ENCODE peak calls at places on chromosomes 13 and 19, in four cellular contexts. One of them, this sample, is unnamed.

GRCh38 chr13:49357694-49358093 is 86.2 kb downstream of the CAB39L start:
- DNase-seq in K562: no peak
- DNase-seq in H1: no peak
- DNase-seq in HepG2: no peak
- DNase-seq in this sample: no peak

GRCh38 chr19:22634450-22634827 is 315 bp downstream of the ZNF492 start:
- DNase-seq in K562: no peak
- DNase-seq in H1: no peak
- DNase-seq in HepG2: no peak
- DNase-seq in this sample: no peak

GRCh38 chr19:18425515-18426415 is 6.6 kb downstream of the SSBP4 start:
- DNase-seq in K562: no peak
- DNase-seq in H1: no peak
- DNase-seq in HepG2: no peak
- DNase-seq in this sample: no peak

GRCh38 chr19:53878786-53879144 is 3.2 kb upstream of the PRKCG start:
- DNase-seq in K562: no peak
- DNase-seq in H1: no peak
- DNase-seq in HepG2: no peak
- DNase-seq in this sample: no peak

GRCh38 chr19:45507864-45508680 is 793 bp downstream of the VASP start:
- DNase-seq in K562: peak
- DNase-seq in H1: peak
- DNase-seq in HepG2: no peak
- DNase-seq in this sample: no peak

GRCh38 chr13:40402931-40403412 is 263.5 kb downstream of the FOXO1 start:
- DNase-seq in K562: no peak
- DNase-seq in H1: no peak
- DNase-seq in HepG2: peak
- DNase-seq in this sample: no peak

GRCh38 chr13:105336706-105337582 is 1198.5 kb downstream of the EFNB2 start:
- DNase-seq in K562: no peak
- DNase-seq in H1: no peak
- DNase-seq in HepG2: no peak
- DNase-seq in this sample: no peak

GRCh38 chr13:101903890-101904289 is 451.4 kb downstream of the ITGBL1 start:
- DNase-seq in K562: no peak
- DNase-seq in H1: no peak
- DNase-seq in HepG2: no peak
- DNase-seq in this sample: no peak

GRCh38 chr13:112943309-112944125 is 25.5 kb upstream of the MCF2L start:
- DNase-seq in K562: no peak
- DNase-seq in H1: peak
- DNase-seq in HepG2: no peak
- DNase-seq in this sample: peak

GRCh38 chr13:50511877-50512332 is 331.6 kb downstream of the DLEU7 start:
- DNase-seq in K562: no peak
- DNase-seq in H1: no peak
- DNase-seq in HepG2: peak
- DNase-seq in this sample: no peak

GRCh38 chr19:49528211-49528771 is 488 bp downstream of the RCN3 start:
- DNase-seq in K562: peak
- DNase-seq in H1: peak
- DNase-seq in HepG2: no peak
- DNase-seq in this sample: no peak

GRCh38 chr19:15840833-15841232 is 25.4 kb upstream of the OR10H1 start:
- DNase-seq in K562: no peak
- DNase-seq in H1: no peak
- DNase-seq in HepG2: no peak
- DNase-seq in this sample: no peak

GRCh38 chr19:2327773-2328400 is 499 bp downstream of the LSM7 start:
- DNase-seq in K562: no peak
- DNase-seq in H1: no peak
- DNase-seq in HepG2: peak
- DNase-seq in this sample: peak

GRCh38 chr19:44609219-44609618 is 4.1 kb upstream of the IGSF23 start:
- DNase-seq in K562: no peak
- DNase-seq in H1: no peak
- DNase-seq in HepG2: no peak
- DNase-seq in this sample: no peak

GRCh38 chr19:3531716-3532115 is 7.3 kb upstream of the TEKTIP1 start:
- DNase-seq in K562: no peak
- DNase-seq in H1: no peak
- DNase-seq in HepG2: no peak
- DNase-seq in this sample: no peak

GRCh38 chr13:49637989-49638388 is 9.7 kb downstream of the ARL11 start:
- DNase-seq in K562: no peak
- DNase-seq in H1: no peak
- DNase-seq in HepG2: no peak
- DNase-seq in this sample: no peak

GRCh38 chr19:55156202-55157063 is 1.1 kb downstream of the TNNI3 start:
- DNase-seq in K562: peak
- DNase-seq in H1: peak
- DNase-seq in HepG2: peak
- DNase-seq in this sample: peak

GRCh38 chr19:51994048-51994644 is 7.5 kb upstream of the ZNF350 start:
- DNase-seq in K562: no peak
- DNase-seq in H1: no peak
- DNase-seq in HepG2: no peak
- DNase-seq in this sample: no peak

GRCh38 chr13:99958402-99959126 is 13.0 kb downstream of the ZIC5 start:
- DNase-seq in K562: no peak
- DNase-seq in H1: peak
- DNase-seq in HepG2: no peak
- DNase-seq in this sample: no peak

GRCh38 chr13:31945202-31945978 is 86.2 kb upstream of the FRY start:
- DNase-seq in K562: no peak
- DNase-seq in H1: no peak
- DNase-seq in HepG2: no peak
- DNase-seq in this sample: no peak

GRCh38 chr19:9075064-9075964 is 11.5 kb upstream of the OR1M1 start:
- DNase-seq in K562: peak
- DNase-seq in H1: peak
- DNase-seq in HepG2: peak
- DNase-seq in this sample: no peak

GRCh38 chr19:4443188-4443587 is 14.4 kb downstream of the UBXN6 start:
- DNase-seq in K562: no peak
- DNase-seq in H1: peak
- DNase-seq in HepG2: no peak
- DNase-seq in this sample: no peak

GRCh38 chr19:18340990-18341868 is 831 bp downstream of the PGPEP1 start:
- DNase-seq in K562: peak
- DNase-seq in H1: peak
- DNase-seq in HepG2: peak
- DNase-seq in this sample: no peak

GRCh38 chr19:17968376-17968775 is 1.5 kb downstream of the KCNN1 start:
- DNase-seq in K562: no peak
- DNase-seq in H1: no peak
- DNase-seq in HepG2: no peak
- DNase-seq in this sample: no peak

GRCh38 chr13:28031220-28031903 is 42.9 kb upstream of the URAD start:
- DNase-seq in K562: no peak
- DNase-seq in H1: no peak
- DNase-seq in HepG2: no peak
- DNase-seq in this sample: no peak

GRCh38 chr19:17180997-17181702 is 34.0 kb upstream of the USE1 start:
- DNase-seq in K562: no peak
- DNase-seq in H1: peak
- DNase-seq in HepG2: no peak
- DNase-seq in this sample: no peak

GRCh38 chr13:29892149-29892548 is 41.7 kb upstream of the UBL3 start:
- DNase-seq in K562: no peak
- DNase-seq in H1: no peak
- DNase-seq in HepG2: no peak
- DNase-seq in this sample: no peak

GRCh38 chr13:30429721-30430694 is 7.7 kb downstream of the UBE2L5 start:
- DNase-seq in K562: peak
- DNase-seq in H1: no peak
- DNase-seq in HepG2: no peak
- DNase-seq in this sample: no peak

GRCh38 chr13:107835339-107836018 is 379.9 kb downstream of the LIG4 start:
- DNase-seq in K562: no peak
- DNase-seq in H1: no peak
- DNase-seq in HepG2: no peak
- DNase-seq in this sample: no peak

GRCh38 chr19:47122359-47123335 is 8.0 kb upstream of the SAE1 start:
- DNase-seq in K562: no peak
- DNase-seq in H1: no peak
- DNase-seq in HepG2: peak
- DNase-seq in this sample: no peak

GRCh38 chr13:31885994-31886393 is 145.6 kb upstream of the FRY start:
- DNase-seq in K562: no peak
- DNase-seq in H1: no peak
- DNase-seq in HepG2: no peak
- DNase-seq in this sample: no peak

GRCh38 chr13:19673473-19674430 is 40.3 kb downstream of the MPHOSPH8 start:
- DNase-seq in K562: no peak
- DNase-seq in H1: no peak
- DNase-seq in HepG2: no peak
- DNase-seq in this sample: no peak

GRCh38 chr13:43023244-43023931 is at the start of gene DNAJC15:
- DNase-seq in K562: peak
- DNase-seq in H1: peak
- DNase-seq in HepG2: peak
- DNase-seq in this sample: peak

GRCh38 chr13:114106991-114107685 is 25.3 kb downstream of the RASA3 start:
- DNase-seq in K562: no peak
- DNase-seq in H1: no peak
- DNase-seq in HepG2: no peak
- DNase-seq in this sample: no peak

GRCh38 chr13:85693889-85694511 is 105.2 kb downstream of the SLITRK6 start:
- DNase-seq in K562: no peak
- DNase-seq in H1: no peak
- DNase-seq in HepG2: no peak
- DNase-seq in this sample: no peak

GRCh38 chr19:5903054-5903501 is 512 bp downstream of the NDUFA11 start:
- DNase-seq in K562: peak
- DNase-seq in H1: no peak
- DNase-seq in HepG2: no peak
- DNase-seq in this sample: no peak
- TF ChIP-seq JUND in K562: no peak
- TF ChIP-seq JUND in H1: no peak
- TF ChIP-seq JUND in HepG2: no peak
- TF ChIP-seq JUND in this sample: no peak

GRCh38 chr13:56424246-56424645 is 716.5 kb upstream of the PRR20A start:
- DNase-seq in K562: no peak
- DNase-seq in H1: no peak
- DNase-seq in HepG2: no peak
- DNase-seq in this sample: no peak
- TF ChIP-seq JUND in K562: no peak
- TF ChIP-seq JUND in H1: no peak
- TF ChIP-seq JUND in HepG2: no peak
- TF ChIP-seq JUND in this sample: no peak

GRCh38 chr19:13718733-13719132 is 45.6 kb upstream of the MRI1 start:
- DNase-seq in K562: no peak
- DNase-seq in H1: no peak
- DNase-seq in HepG2: no peak
- DNase-seq in this sample: peak
- TF ChIP-seq JUND in K562: no peak
- TF ChIP-seq JUND in H1: no peak
- TF ChIP-seq JUND in HepG2: no peak
- TF ChIP-seq JUND in this sample: no peak

GRCh38 chr19:21094347-21095025 is 12.5 kb downstream of the ZNF714 start:
- DNase-seq in K562: no peak
- DNase-seq in H1: no peak
- DNase-seq in HepG2: no peak
- DNase-seq in this sample: no peak

GRCh38 chr19:21087871-21088270 is 5.9 kb downstream of the ZNF714 start:
- DNase-seq in K562: no peak
- DNase-seq in H1: no peak
- DNase-seq in HepG2: no peak
- DNase-seq in this sample: no peak

GRCh38 chr19:21092107-21092506 is 10.1 kb downstream of the ZNF714 start:
- DNase-seq in K562: no peak
- DNase-seq in H1: no peak
- DNase-seq in HepG2: peak
- DNase-seq in this sample: no peak
- TF ChIP-seq JUND in K562: no peak
- TF ChIP-seq JUND in H1: no peak
- TF ChIP-seq JUND in HepG2: no peak
- TF ChIP-seq JUND in this sample: no peak